ENCODE peak calls at places on chromosomes 1 and 21, in six cellular contexts. One of them, this sample, is unnamed.

GRCh38 chr1:65176571-65176970 is 28.6 kb downstream of the AK4 start:
- DNase-seq in heart left ventricle: no peak
- DNase-seq in naive thymus-derived CD4-positive, alpha-beta T cell: no peak
- DNase-seq in Peyer's patch: no peak
- DNase-seq in adrenal gland: no peak
- DNase-seq in CD8-positive, alpha-beta memory T cell: no peak
- DNase-seq in this sample: no peak

GRCh38 chr1:236568285-236568894 is 35.9 kb downstream of the HEATR1 start:
- DNase-seq in Peyer's patch: no peak
- DNase-seq in CD8-positive, alpha-beta memory T cell: no peak
- DNase-seq in naive thymus-derived CD4-positive, alpha-beta T cell: no peak
- DNase-seq in heart left ventricle: no peak
- DNase-seq in adrenal gland: no peak
- DNase-seq in this sample: no peak

GRCh38 chr1:22291057-22291456 is 148.2 kb upstream of the WNT4 start:
- DNase-seq in naive thymus-derived CD4-positive, alpha-beta T cell: no peak
- DNase-seq in heart left ventricle: no peak
- DNase-seq in adrenal gland: peak; percentile 31
- DNase-seq in CD8-positive, alpha-beta memory T cell: no peak
- DNase-seq in Peyer's patch: no peak
- DNase-seq in this sample: no peak

GRCh38 chr1:238672262-238672661 is 714.1 kb upstream of the CHRM3 start:
- DNase-seq in adrenal gland: no peak
- DNase-seq in CD8-positive, alpha-beta memory T cell: no peak
- DNase-seq in heart left ventricle: no peak
- DNase-seq in Peyer's patch: no peak
- DNase-seq in naive thymus-derived CD4-positive, alpha-beta T cell: no peak
- DNase-seq in this sample: no peak

GRCh38 chr1:103162360-103162759 is 54.0 kb upstream of the COL11A1 start:
- DNase-seq in Peyer's patch: no peak
- DNase-seq in CD8-positive, alpha-beta memory T cell: no peak
- DNase-seq in naive thymus-derived CD4-positive, alpha-beta T cell: no peak
- DNase-seq in adrenal gland: no peak
- DNase-seq in heart left ventricle: no peak
- DNase-seq in this sample: no peak

GRCh38 chr1:52905376-52905698 is 16.2 kb downstream of the ECHDC2 start:
- DNase-seq in heart left ventricle: no peak
- DNase-seq in CD8-positive, alpha-beta memory T cell: no peak
- DNase-seq in naive thymus-derived CD4-positive, alpha-beta T cell: no peak
- DNase-seq in Peyer's patch: no peak
- DNase-seq in adrenal gland: no peak
- DNase-seq in this sample: no peak

GRCh38 chr1:47738560-47739182 is 258.5 kb downstream of the TRABD2B start:
- DNase-seq in adrenal gland: peak; percentile 70
- DNase-seq in heart left ventricle: no peak
- DNase-seq in CD8-positive, alpha-beta memory T cell: no peak
- DNase-seq in naive thymus-derived CD4-positive, alpha-beta T cell: no peak
- DNase-seq in Peyer's patch: peak; percentile 66
- DNase-seq in this sample: peak; percentile 61

GRCh38 chr1:237873487-237873927 is 17.2 kb downstream of the ZP4 start:
- DNase-seq in CD8-positive, alpha-beta memory T cell: no peak
- DNase-seq in adrenal gland: peak; percentile 81
- DNase-seq in naive thymus-derived CD4-positive, alpha-beta T cell: no peak
- DNase-seq in heart left ventricle: no peak
- DNase-seq in Peyer's patch: no peak
- DNase-seq in this sample: no peak

GRCh38 chr1:53075206-53075605 is 13.2 kb downstream of the PODN start:
- DNase-seq in Peyer's patch: peak; percentile 36
- DNase-seq in naive thymus-derived CD4-positive, alpha-beta T cell: no peak
- DNase-seq in heart left ventricle: peak; percentile 18
- DNase-seq in adrenal gland: no peak
- DNase-seq in CD8-positive, alpha-beta memory T cell: no peak
- DNase-seq in this sample: no peak

GRCh38 chr1:62689524-62689923 is 1.3 kb upstream of the DOCK7 start:
- DNase-seq in naive thymus-derived CD4-positive, alpha-beta T cell: no peak
- DNase-seq in adrenal gland: no peak
- DNase-seq in CD8-positive, alpha-beta memory T cell: no peak
- DNase-seq in Peyer's patch: no peak
- DNase-seq in heart left ventricle: no peak
- DNase-seq in this sample: no peak

GRCh38 chr21:42651515-42652401 is 1.7 kb upstream of the PDE9A start:
- DNase-seq in naive thymus-derived CD4-positive, alpha-beta T cell: no peak
- DNase-seq in adrenal gland: no peak
- DNase-seq in Peyer's patch: peak; percentile 64
- DNase-seq in heart left ventricle: peak; percentile 60
- DNase-seq in CD8-positive, alpha-beta memory T cell: no peak
- DNase-seq in this sample: no peak

GRCh38 chr1:226279498-226279897 is 29.5 kb downstream of the LIN9 start:
- DNase-seq in heart left ventricle: no peak
- DNase-seq in naive thymus-derived CD4-positive, alpha-beta T cell: no peak
- DNase-seq in CD8-positive, alpha-beta memory T cell: no peak
- DNase-seq in adrenal gland: no peak
- DNase-seq in Peyer's patch: no peak
- DNase-seq in this sample: no peak

GRCh38 chr1:40625476-40626382 is 39.8 kb downstream of the RIMS3 start:
- DNase-seq in heart left ventricle: no peak
- DNase-seq in naive thymus-derived CD4-positive, alpha-beta T cell: no peak
- DNase-seq in CD8-positive, alpha-beta memory T cell: no peak
- DNase-seq in Peyer's patch: peak; percentile 36
- DNase-seq in adrenal gland: no peak
- DNase-seq in this sample: no peak

GRCh38 chr1:218426343-218426657 is 81.2 kb downstream of the TGFB2 start:
- DNase-seq in heart left ventricle: no peak
- DNase-seq in CD8-positive, alpha-beta memory T cell: no peak
- DNase-seq in naive thymus-derived CD4-positive, alpha-beta T cell: no peak
- DNase-seq in Peyer's patch: no peak
- DNase-seq in adrenal gland: no peak
- DNase-seq in this sample: peak; percentile 35

GRCh38 chr1:94643776-94644175 is 102.2 kb upstream of the F3 start:
- DNase-seq in adrenal gland: no peak
- DNase-seq in CD8-positive, alpha-beta memory T cell: no peak
- DNase-seq in naive thymus-derived CD4-positive, alpha-beta T cell: no peak
- DNase-seq in heart left ventricle: no peak
- DNase-seq in Peyer's patch: no peak
- DNase-seq in this sample: no peak

GRCh38 chr1:227330279-227330678 is 12.0 kb upstream of the CDC42BPA start:
- DNase-seq in naive thymus-derived CD4-positive, alpha-beta T cell: no peak
- DNase-seq in Peyer's patch: no peak
- DNase-seq in heart left ventricle: no peak
- DNase-seq in CD8-positive, alpha-beta memory T cell: no peak
- DNase-seq in adrenal gland: no peak
- DNase-seq in this sample: no peak

GRCh38 chr1:184409011-184409410 is 22.2 kb downstream of the C1orf21 start:
- DNase-seq in heart left ventricle: no peak
- DNase-seq in adrenal gland: no peak
- DNase-seq in Peyer's patch: no peak
- DNase-seq in CD8-positive, alpha-beta memory T cell: no peak
- DNase-seq in naive thymus-derived CD4-positive, alpha-beta T cell: no peak
- DNase-seq in this sample: no peak

GRCh38 chr1:81424056-81424455 is 376.7 kb upstream of the ADGRL2 start:
- DNase-seq in CD8-positive, alpha-beta memory T cell: no peak
- DNase-seq in naive thymus-derived CD4-positive, alpha-beta T cell: no peak
- DNase-seq in adrenal gland: no peak
- DNase-seq in heart left ventricle: no peak
- DNase-seq in Peyer's patch: no peak
- DNase-seq in this sample: no peak

GRCh38 chr1:203172184-203173115 is 3.2 kb downstream of the MYBPH start:
- DNase-seq in CD8-positive, alpha-beta memory T cell: peak; percentile 8
- DNase-seq in naive thymus-derived CD4-positive, alpha-beta T cell: no peak
- DNase-seq in adrenal gland: peak; percentile 78
- DNase-seq in heart left ventricle: peak; percentile 78
- DNase-seq in Peyer's patch: peak; percentile 75
- DNase-seq in this sample: peak; percentile 61

GRCh38 chr1:71298633-71299032 is 217.8 kb upstream of the ZRANB2 start:
- DNase-seq in naive thymus-derived CD4-positive, alpha-beta T cell: no peak
- DNase-seq in Peyer's patch: no peak
- DNase-seq in heart left ventricle: no peak
- DNase-seq in CD8-positive, alpha-beta memory T cell: no peak
- DNase-seq in adrenal gland: no peak
- DNase-seq in this sample: no peak

GRCh38 chr1:47223174-47223920 is 8.7 kb downstream of the TAL1 start:
- DNase-seq in naive thymus-derived CD4-positive, alpha-beta T cell: no peak
- DNase-seq in adrenal gland: no peak
- DNase-seq in heart left ventricle: no peak
- DNase-seq in CD8-positive, alpha-beta memory T cell: no peak
- DNase-seq in Peyer's patch: no peak
- DNase-seq in this sample: no peak

GRCh38 chr1:162206749-162207635 is 137.5 kb downstream of the NOS1AP start:
- DNase-seq in adrenal gland: peak; percentile 74
- DNase-seq in CD8-positive, alpha-beta memory T cell: no peak
- DNase-seq in naive thymus-derived CD4-positive, alpha-beta T cell: no peak
- DNase-seq in heart left ventricle: no peak
- DNase-seq in Peyer's patch: no peak
- DNase-seq in this sample: peak; percentile 72

GRCh38 chr1:182303778-182304177 is 87.8 kb downstream of the GLUL start:
- DNase-seq in adrenal gland: no peak
- DNase-seq in Peyer's patch: no peak
- DNase-seq in heart left ventricle: no peak
- DNase-seq in CD8-positive, alpha-beta memory T cell: no peak
- DNase-seq in naive thymus-derived CD4-positive, alpha-beta T cell: no peak
- DNase-seq in this sample: no peak

GRCh38 chr21:14479387-14479786 is 66.7 kb downstream of the SAMSN1 start:
- DNase-seq in naive thymus-derived CD4-positive, alpha-beta T cell: no peak
- DNase-seq in CD8-positive, alpha-beta memory T cell: no peak
- DNase-seq in heart left ventricle: no peak
- DNase-seq in Peyer's patch: no peak
- DNase-seq in adrenal gland: no peak
- DNase-seq in this sample: no peak

GRCh38 chr1:203278087-203278884 is 27.0 kb upstream of the BTG2 start:
- DNase-seq in heart left ventricle: peak; percentile 95
- DNase-seq in naive thymus-derived CD4-positive, alpha-beta T cell: peak; percentile 40
- DNase-seq in CD8-positive, alpha-beta memory T cell: no peak
- DNase-seq in Peyer's patch: peak; percentile 87
- DNase-seq in adrenal gland: peak; percentile 96
- DNase-seq in this sample: peak; percentile 67

GRCh38 chr1:178739285-178740045 is 14.4 kb downstream of the RALGPS2 start:
- DNase-seq in adrenal gland: no peak
- DNase-seq in heart left ventricle: no peak
- DNase-seq in Peyer's patch: no peak
- DNase-seq in CD8-positive, alpha-beta memory T cell: no peak
- DNase-seq in naive thymus-derived CD4-positive, alpha-beta T cell: no peak
- DNase-seq in this sample: no peak

GRCh38 chr21:35697321-35697808 is 363.0 kb downstream of the SETD4 start:
- DNase-seq in adrenal gland: peak; percentile 88
- DNase-seq in naive thymus-derived CD4-positive, alpha-beta T cell: peak; percentile 9
- DNase-seq in CD8-positive, alpha-beta memory T cell: no peak
- DNase-seq in Peyer's patch: peak; percentile 68
- DNase-seq in heart left ventricle: peak; percentile 83
- DNase-seq in this sample: peak; percentile 62

GRCh38 chr1:82813351-82813750 is 1012.6 kb downstream of the ADGRL2 start:
- DNase-seq in adrenal gland: no peak
- DNase-seq in Peyer's patch: no peak
- DNase-seq in heart left ventricle: no peak
- DNase-seq in naive thymus-derived CD4-positive, alpha-beta T cell: no peak
- DNase-seq in CD8-positive, alpha-beta memory T cell: no peak
- DNase-seq in this sample: no peak

GRCh38 chr1:92956254-92956653 is 5.0 kb downstream of the DIPK1A start:
- DNase-seq in CD8-positive, alpha-beta memory T cell: no peak
- DNase-seq in Peyer's patch: no peak
- DNase-seq in naive thymus-derived CD4-positive, alpha-beta T cell: no peak
- DNase-seq in heart left ventricle: no peak
- DNase-seq in adrenal gland: no peak
- DNase-seq in this sample: no peak

GRCh38 chr1:167056529-167057296 is 33.5 kb downstream of the GPA33 start:
- DNase-seq in CD8-positive, alpha-beta memory T cell: no peak
- DNase-seq in adrenal gland: no peak
- DNase-seq in Peyer's patch: no peak
- DNase-seq in heart left ventricle: no peak
- DNase-seq in naive thymus-derived CD4-positive, alpha-beta T cell: no peak
- DNase-seq in this sample: no peak

GRCh38 chr1:74811421-74812179 is 78.6 kb downstream of the TYW3 start:
- DNase-seq in heart left ventricle: no peak
- DNase-seq in adrenal gland: no peak
- DNase-seq in naive thymus-derived CD4-positive, alpha-beta T cell: no peak
- DNase-seq in CD8-positive, alpha-beta memory T cell: no peak
- DNase-seq in Peyer's patch: no peak
- DNase-seq in this sample: no peak

GRCh38 chr1:247409869-247410544 is 6.0 kb upstream of the NLRP3 start:
- DNase-seq in naive thymus-derived CD4-positive, alpha-beta T cell: peak; percentile 48
- DNase-seq in CD8-positive, alpha-beta memory T cell: no peak
- DNase-seq in heart left ventricle: no peak
- DNase-seq in adrenal gland: no peak
- DNase-seq in Peyer's patch: peak; percentile 44
- DNase-seq in this sample: no peak
- H3K4me1 ChIP-seq in naive thymus-derived CD4-positive, alpha-beta T cell: peaks cover 22% of the 10 kb centered on the region
- H3K4me1 ChIP-seq in CD8-positive, alpha-beta memory T cell: peaks cover 38% of the 10 kb centered on the region
- H3K4me1 ChIP-seq in heart left ventricle: no peaks in the 10 kb centered on the region
- H3K4me1 ChIP-seq in adrenal gland: no peaks in the 10 kb centered on the region
- H3K4me1 ChIP-seq in Peyer's patch: peaks cover 4% of the 10 kb centered on the region
- H3K4me1 ChIP-seq in this sample: no peaks in the 10 kb centered on the region

GRCh38 chr1:9338354-9339250 is 45.9 kb downstream of the SPSB1 start:
- DNase-seq in Peyer's patch: no peak
- DNase-seq in CD8-positive, alpha-beta memory T cell: no peak
- DNase-seq in naive thymus-derived CD4-positive, alpha-beta T cell: no peak
- DNase-seq in adrenal gland: no peak
- DNase-seq in heart left ventricle: no peak
- DNase-seq in this sample: no peak
- H3K4me1 ChIP-seq in Peyer's patch: no peaks in the 10 kb centered on the region
- H3K4me1 ChIP-seq in CD8-positive, alpha-beta memory T cell: no peaks in the 10 kb centered on the region
- H3K4me1 ChIP-seq in naive thymus-derived CD4-positive, alpha-beta T cell: no peaks in the 10 kb centered on the region
- H3K4me1 ChIP-seq in adrenal gland: peaks cover 31% of the 10 kb centered on the region
- H3K4me1 ChIP-seq in heart left ventricle: peaks cover 38% of the 10 kb centered on the region
- H3K4me1 ChIP-seq in this sample: no peaks in the 10 kb centered on the region

DNA sequence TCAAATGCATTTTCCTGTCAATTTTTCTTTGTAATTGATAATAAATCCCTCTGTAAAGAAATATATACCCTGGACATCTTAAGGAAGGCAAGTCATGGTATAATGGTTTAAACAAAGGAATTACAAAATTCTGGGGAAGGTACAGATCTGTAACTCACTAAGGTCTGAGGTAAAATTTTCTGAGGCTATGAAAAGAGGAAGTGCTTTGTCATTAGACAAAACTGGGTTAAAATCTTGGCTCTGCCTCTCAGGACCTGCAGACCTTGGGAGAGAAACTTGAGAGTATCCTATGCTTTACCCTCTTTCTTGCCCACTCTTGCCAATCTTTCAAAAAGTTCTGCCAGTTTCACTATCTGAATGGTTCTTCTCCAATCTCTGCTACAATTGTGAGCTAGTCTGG is 26.8 kb upstream of the BEND5 start:
- DNase-seq in adrenal gland: no peak
- DNase-seq in heart left ventricle: no peak
- DNase-seq in Peyer's patch: no peak
- DNase-seq in naive thymus-derived CD4-positive, alpha-beta T cell: no peak
- DNase-seq in CD8-positive, alpha-beta memory T cell: no peak
- DNase-seq in this sample: no peak
- H3K4me1 ChIP-seq in adrenal gland: peaks cover 8% of the 10 kb centered on the region
- H3K4me1 ChIP-seq in heart left ventricle: no peaks in the 10 kb centered on the region
- H3K4me1 ChIP-seq in Peyer's patch: no peaks in the 10 kb centered on the region
- H3K4me1 ChIP-seq in naive thymus-derived CD4-positive, alpha-beta T cell: no peaks in the 10 kb centered on the region
- H3K4me1 ChIP-seq in CD8-positive, alpha-beta memory T cell: no peaks in the 10 kb centered on the region
- H3K4me1 ChIP-seq in this sample: no peaks in the 10 kb centered on the region

DNA sequence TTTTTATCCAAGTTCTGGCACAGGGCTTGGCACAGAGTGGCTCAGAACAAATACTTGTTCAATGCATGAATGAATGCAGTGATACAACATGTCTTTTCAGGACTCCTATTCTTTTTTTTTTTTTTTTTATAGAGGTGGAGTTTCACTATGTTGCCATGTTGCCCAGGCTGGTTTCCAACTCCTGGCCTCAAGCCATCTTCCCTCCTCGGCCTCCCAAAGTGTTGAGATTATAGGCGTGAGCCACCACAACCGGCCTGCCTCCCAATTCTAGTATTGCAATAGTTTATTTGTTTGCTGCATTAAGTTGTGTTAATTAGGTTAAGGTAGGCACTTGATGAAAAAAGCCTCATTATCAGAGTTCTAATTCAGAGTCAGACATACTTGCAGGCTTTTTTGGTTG is 17.9 kb downstream of the UBE4B start:
- DNase-seq in Peyer's patch: no peak
- DNase-seq in heart left ventricle: no peak
- DNase-seq in CD8-positive, alpha-beta memory T cell: no peak
- DNase-seq in naive thymus-derived CD4-positive, alpha-beta T cell: no peak
- DNase-seq in adrenal gland: no peak
- DNase-seq in this sample: no peak
- H3K4me1 ChIP-seq in Peyer's patch: no peaks in the 10 kb centered on the region
- H3K4me1 ChIP-seq in heart left ventricle: peaks cover 41% of the 10 kb centered on the region
- H3K4me1 ChIP-seq in CD8-positive, alpha-beta memory T cell: peaks cover 5% of the 10 kb centered on the region
- H3K4me1 ChIP-seq in naive thymus-derived CD4-positive, alpha-beta T cell: no peaks in the 10 kb centered on the region
- H3K4me1 ChIP-seq in adrenal gland: peaks cover 39% of the 10 kb centered on the region
- H3K4me1 ChIP-seq in this sample: peaks cover 21% of the 10 kb centered on the region

This sample was measured in lung.